ENCODE peak calls at places on chromosome 16, in four cellular contexts. H is tibial nerve, R is right atrium auricular region, Z is Caco-2. W is an unnamed sample.

GRCh38 chr16:84177740-84178070 is 9.2 kb downstream of the TAF1C start:
- DNase-seq in R (no peak), Z (no peak), H (no peak), W (no peak)

GRCh38 chr16:50293994-50294855 is 27.9 kb downstream of the ADCY7 start:
- DNase-seq in H (no peak), R (no peak), Z (no peak), W (no peak)

GRCh38 chr16:47728229-47728628 is 267.1 kb downstream of the PHKB start:
- DNase-seq in H (no peak), R (no peak), Z (no peak), W (no peak)

GRCh38 chr16:63617047-63617989 is 1504.5 kb downstream of the CDH11 start:
- DNase-seq in Z (no peak), H (no peak), R (no peak), W (no peak)

GRCh38 chr16:71564377-71564967 is 12.4 kb downstream of the TAT start:
- DNase-seq in R (no peak), H (peak; percentile 79), Z (no peak), W (no peak)

GRCh38 chr16:23905027-23905426 is 69.2 kb downstream of the PRKCB start:
- DNase-seq in R (no peak), H (no peak), Z (peak; percentile 2), W (no peak)

GRCh38 chr16:10521681-10522274 is 58.6 kb downstream of the EMP2 start:
- DNase-seq in Z (peak; percentile 30), R (peak; percentile 81), H (peak; percentile 37), W (peak; percentile 73)

GRCh38 chr16:87973721-87974120 is 22.5 kb downstream of the BANP start:
- DNase-seq in Z (no peak), H (no peak), R (no peak), W (no peak)

GRCh38 chr16:75486014-75486404 is 9.2 kb downstream of the CHST6 start:
- DNase-seq in Z (peak; percentile 30), H (no peak), R (no peak), W (no peak)

GRCh38 chr16:31386157-31386984 is 6.8 kb upstream of the ITGAD start:
- DNase-seq in Z (peak; percentile 17), H (no peak), R (no peak), W (no peak)

GRCh38 chr16:66681676-66682075 is 14.9 kb downstream of the CMTM4 start:
- DNase-seq in H (no peak), Z (no peak), R (no peak), W (no peak)

GRCh38 chr16:18969855-18970240 is 13.9 kb upstream of the TMC7 start:
- DNase-seq in Z (no peak), R (no peak), H (no peak), W (peak; percentile 19)

GRCh38 chr16:24821129-24821528 is 24.6 kb upstream of the SLC5A11 start:
- DNase-seq in H (no peak), R (no peak), Z (no peak), W (no peak)

GRCh38 chr16:80066805-80067580 is 466.5 kb upstream of the MAF start:
- DNase-seq in Z (no peak), R (no peak), H (no peak), W (no peak)

GRCh38 chr16:11500720-11501346 is 85.9 kb downstream of the LITAF start:
- DNase-seq in Z (no peak), H (no peak), R (no peak), W (no peak)

DNA sequence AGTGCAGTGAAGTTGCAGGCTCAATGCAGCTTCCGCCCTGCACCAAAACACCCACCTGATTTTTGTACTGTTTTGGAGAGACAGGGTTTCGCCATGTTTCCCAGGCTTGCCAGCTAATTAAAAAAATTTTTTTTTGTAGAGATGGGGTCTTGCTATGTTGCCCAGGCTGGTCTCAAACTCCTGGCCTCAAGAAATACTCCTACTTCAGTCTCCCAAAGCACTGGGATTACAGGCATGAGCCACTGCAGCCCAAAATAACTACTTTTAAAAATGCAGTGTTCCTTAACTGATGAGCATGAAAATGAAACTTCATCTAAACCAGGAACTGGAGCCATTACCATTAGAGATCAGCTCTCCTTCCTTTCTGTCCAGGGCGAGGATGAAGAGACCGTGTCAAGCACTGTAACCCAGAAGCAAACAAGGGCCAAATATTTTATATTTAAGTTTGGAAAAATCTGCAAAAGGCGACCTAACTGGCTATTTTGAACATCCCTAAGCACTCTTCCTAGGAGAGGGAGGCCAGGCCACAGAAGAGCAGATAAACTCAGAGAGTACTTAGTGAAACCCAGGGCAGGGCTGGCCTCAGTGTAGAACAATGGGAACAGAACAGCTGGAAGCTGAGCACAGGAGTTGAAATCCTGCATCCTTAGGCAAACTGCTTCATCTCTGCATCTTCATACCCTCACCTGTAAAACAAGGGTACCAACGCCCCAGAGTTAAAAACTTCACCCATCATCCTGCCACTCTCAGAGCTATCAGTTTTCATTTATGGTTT is 24.0 kb downstream of the CREBBP start:
- DNase-seq in R (no peak), Z (no peak), H (no peak), W (no peak)
- H3K4me3 ChIP-seq in R (no peak overlapping the region), Z (no peak overlapping the region), H (no peak overlapping the region), W (no peak overlapping the region)

GRCh38 chr16:1980026-1980769 is 1.1 kb downstream of the NOXO1 start:
- DNase-seq in Z (no peak), H (no peak), R (no peak), W (no peak)

GRCh38 chr16:1981398-1981836 is at the start of gene NOXO1:
- DNase-seq in Z (no peak), R (no peak), H (no peak), W (no peak)

GRCh38 chr16:1981972-1982574 is 804 bp upstream of the NOXO1 start:
- DNase-seq in H (no peak), Z (no peak), R (no peak), W (no peak)

GRCh38 chr16:1979271-1980025 is 1.8 kb downstream of the NOXO1 start:
- DNase-seq in R (no peak), H (no peak), Z (no peak), W (no peak)

GRCh38 chr16:1980770-1981087 is 540 bp downstream of the NOXO1 start:
- DNase-seq in R (no peak), H (no peak), Z (no peak), W (no peak)
- H3K4me1 ChIP-seq in R (no peaks in the 10 kb centered on the region), H (peaks cover 12% of the 10 kb centered on the region), Z (peaks cover 15% of the 10 kb centered on the region), W (peaks cover 6% of the 10 kb centered on the region)

DNA sequence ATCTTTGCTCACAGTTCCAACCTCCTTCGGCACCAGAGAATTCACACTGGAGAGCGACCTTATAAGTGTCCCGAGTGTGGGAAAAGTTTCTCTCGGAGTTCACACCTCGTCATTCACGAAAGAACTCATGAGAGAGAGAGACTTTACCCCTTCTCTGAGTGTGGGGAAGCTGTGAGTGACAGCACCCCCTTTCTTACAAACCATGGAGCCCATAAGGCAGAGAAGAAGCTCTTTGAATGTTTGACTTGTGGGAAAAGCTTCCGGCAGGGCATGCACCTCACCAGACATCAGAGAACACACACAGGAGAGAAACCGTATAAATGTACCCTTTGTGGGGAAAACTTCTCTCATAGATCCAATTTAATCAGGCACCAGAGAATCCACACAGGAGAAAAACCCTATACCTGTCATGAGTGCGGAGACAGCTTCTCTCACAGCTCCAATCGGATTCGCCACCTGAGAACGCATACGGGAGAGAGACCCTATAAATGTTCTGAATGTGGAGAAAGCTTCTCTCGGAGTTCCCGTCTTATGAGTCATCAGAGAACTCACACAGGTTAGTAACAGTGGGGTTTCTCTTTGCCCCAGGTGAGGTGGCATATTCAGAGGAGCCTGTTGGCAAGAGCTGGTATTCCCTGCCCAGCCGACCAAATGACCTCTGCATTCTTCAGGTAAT is 6.8 kb downstream of the ZNF263 start:
- DNase-seq in Z (no peak), R (no peak), H (no peak), W (no peak)
- H3K4me3 ChIP-seq in Z (no peak overlapping the region), R (no peak overlapping the region), H (no peak overlapping the region), W (no peak overlapping the region)

GRCh38 chr16:89319883-89320716 is 102.6 kb downstream of the ZNF778 start:
- DNase-seq in R (peak; percentile 77), Z (peak; percentile 76), H (no peak), W (peak; percentile 41)
- H3K4me1 ChIP-seq in R (peaks cover 4% of the 10 kb centered on the region), Z (peaks cover 44% of the 10 kb centered on the region), H (peaks cover 73% of the 10 kb centered on the region), W (peaks cover 13% of the 10 kb centered on the region)

GRCh38 chr16:85334718-85335583 is 222.7 kb upstream of the CIBAR2 start:
- DNase-seq in H (no peak), Z (peak; percentile 78), R (no peak), W (peak; percentile 92)
- H3K4me3 ChIP-seq in H (peak overlapping the region; percentile 24), Z (peak overlapping the region; percentile 15), R (peak overlapping the region; percentile 21), W (peak overlapping the region; percentile 18)

GRCh38 chr16:58938856-58939255 is 204.7 kb upstream of the GOT2 start:
- DNase-seq in H (no peak), Z (no peak), R (no peak), W (no peak)
- H3K4me1 ChIP-seq in H (no peaks in the 10 kb centered on the region), Z (no peaks in the 10 kb centered on the region), R (no peaks in the 10 kb centered on the region), W (no peaks in the 10 kb centered on the region)

DNA sequence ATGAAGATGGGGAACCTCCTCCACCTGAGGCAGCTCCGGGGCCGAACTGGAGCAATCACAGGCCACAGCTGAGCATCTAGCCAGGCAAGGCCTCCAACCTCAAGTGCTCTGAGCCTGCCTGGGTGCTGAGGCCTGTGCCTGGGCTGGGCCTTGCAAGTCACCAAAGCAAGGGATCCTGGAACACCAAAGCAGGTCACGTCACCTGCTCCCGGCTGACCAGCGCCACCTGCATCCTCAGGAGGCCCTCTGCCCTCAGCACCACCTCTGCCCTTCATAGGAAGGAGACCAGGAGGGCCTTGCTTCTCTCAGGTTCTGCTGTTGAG is 68.0 kb downstream of the SMPD3 start:
- DNase-seq in Z (no peak), R (no peak), H (no peak), W (no peak)
- H3K4me3 ChIP-seq in Z (no peak overlapping the region), R (no peak overlapping the region), H (no peak overlapping the region), W (no peak overlapping the region)

GRCh38 chr16:716768-717325 is 1.9 kb downstream of the METRN start:
- DNase-seq in R (no peak), Z (no peak), H (no peak), W (no peak)
- H3K4me1 ChIP-seq in R (no peaks in the 10 kb centered on the region), Z (peaks cover 34% of the 10 kb centered on the region), H (peaks cover 46% of the 10 kb centered on the region), W (peaks cover 25% of the 10 kb centered on the region)

GRCh38 chr16:12869681-12870427 is 31.5 kb upstream of the SHISA9 start:
- DNase-seq in Z (no peak), R (no peak), H (no peak), W (no peak)

GRCh38 chr16:12876778-12877177 is 24.6 kb upstream of the SHISA9 start:
- DNase-seq in Z (no peak), R (no peak), H (no peak), W (no peak)

GRCh38 chr16:12871784-12872183 is 29.6 kb upstream of the SHISA9 start:
- DNase-seq in Z (no peak), H (no peak), R (no peak), W (no peak)

GRCh38 chr16:12878973-12879372 is 22.4 kb upstream of the SHISA9 start:
- DNase-seq in R (no peak), Z (no peak), H (no peak), W (no peak)

DNA sequence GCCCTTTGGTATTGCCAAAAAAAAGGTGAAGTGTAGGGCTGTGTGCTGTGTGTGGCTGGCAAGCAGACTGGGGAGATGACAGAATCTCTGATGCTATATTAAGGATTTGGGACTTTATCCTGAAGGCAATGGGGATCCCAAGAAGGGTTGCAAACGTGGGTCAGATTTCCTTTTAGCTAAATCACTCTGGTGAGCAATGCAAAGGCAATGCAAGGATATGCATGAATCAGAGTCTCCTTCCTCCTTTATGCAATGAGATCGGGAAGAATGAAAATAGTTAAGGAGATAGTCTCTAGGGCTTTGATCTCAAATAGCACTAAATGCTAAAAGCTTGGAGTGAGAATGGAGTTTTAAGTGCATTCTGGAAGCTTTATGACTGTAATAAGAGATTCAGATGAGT is 27.3 kb upstream of the SHISA9 start:
- DNase-seq in Z (no peak), R (no peak), H (no peak), W (no peak)
- H3K4me3 ChIP-seq in Z (no peak overlapping the region), R (no peak overlapping the region), H (no peak overlapping the region), W (no peak overlapping the region)

W was measured in HAP-1.